ENCODE peak calls at places on chromosomes 6 and 20, in seven cellular contexts. One of them, this sample, is unnamed. For H3K4me1, the result is how much of the 10 kb centered on the place peaks cover.

GRCh38 chr6:94071835-94072234 is 652.5 kb upstream of the EPHA7 start:
- DNase-seq in HepG2: no peak
- DNase-seq in HCT116: no peak
- DNase-seq in GM12878: no peak
- DNase-seq in H1: no peak
- DNase-seq in NT2/D1: no peak
- DNase-seq in K562: no peak
- DNase-seq in this sample: no peak

GRCh38 chr6:161163466-161164181 is 110.2 kb downstream of the AGPAT4 start:
- DNase-seq in HepG2: no peak
- DNase-seq in HCT116: no peak
- DNase-seq in GM12878: no peak
- DNase-seq in H1: no peak
- DNase-seq in NT2/D1: peak
- DNase-seq in K562: no peak
- DNase-seq in this sample: no peak

GRCh38 chr20:31517373-31517772 is 3.1 kb downstream of the HM13 start:
- DNase-seq in HepG2: peak
- DNase-seq in HCT116: peak
- DNase-seq in GM12878: no peak
- DNase-seq in H1: no peak
- DNase-seq in NT2/D1: no peak
- DNase-seq in K562: peak
- DNase-seq in this sample: peak

GRCh38 chr20:34994509-34995131 is 39.0 kb downstream of the MYH7B start:
- DNase-seq in HepG2: peak
- DNase-seq in HCT116: no peak
- DNase-seq in GM12878: no peak
- DNase-seq in H1: no peak
- DNase-seq in NT2/D1: no peak
- DNase-seq in K562: no peak
- DNase-seq in this sample: no peak

GRCh38 chr6:109939654-109940053 is 38.5 kb upstream of the GPR6 start:
- DNase-seq in HepG2: peak
- DNase-seq in HCT116: no peak
- DNase-seq in GM12878: no peak
- DNase-seq in H1: no peak
- DNase-seq in NT2/D1: no peak
- DNase-seq in K562: no peak
- DNase-seq in this sample: no peak

GRCh38 chr20:49377326-49377725 is 99.5 kb upstream of the ZNFX1 start:
- DNase-seq in HepG2: no peak
- DNase-seq in HCT116: no peak
- DNase-seq in GM12878: no peak
- DNase-seq in H1: no peak
- DNase-seq in NT2/D1: no peak
- DNase-seq in K562: no peak
- DNase-seq in this sample: peak

GRCh38 chr20:4193053-4193452 is 177.7 kb upstream of the RNF24 start:
- DNase-seq in HepG2: no peak
- DNase-seq in HCT116: no peak
- DNase-seq in GM12878: no peak
- DNase-seq in H1: no peak
- DNase-seq in NT2/D1: no peak
- DNase-seq in K562: no peak
- DNase-seq in this sample: no peak

GRCh38 chr20:5528719-5529256 is 212.0 kb upstream of the PROKR2 start:
- DNase-seq in HepG2: peak
- DNase-seq in HCT116: peak
- DNase-seq in GM12878: peak
- DNase-seq in H1: peak
- DNase-seq in NT2/D1: peak
- DNase-seq in K562: peak
- DNase-seq in this sample: peak

GRCh38 chr20:3406481-3407425 is 716 bp downstream of the DNAAF9 start:
- DNase-seq in HepG2: peak
- DNase-seq in HCT116: no peak
- DNase-seq in GM12878: no peak
- DNase-seq in H1: no peak
- DNase-seq in NT2/D1: no peak
- DNase-seq in K562: peak
- DNase-seq in this sample: peak

GRCh38 chr6:96923871-96924493 is 546 bp upstream of the KLHL32 start:
- DNase-seq in HepG2: peak
- DNase-seq in HCT116: no peak
- DNase-seq in GM12878: no peak
- DNase-seq in H1: peak
- DNase-seq in NT2/D1: peak
- DNase-seq in K562: no peak
- DNase-seq in this sample: peak

GRCh38 chr6:44622555-44622954 is 235.0 kb downstream of the CDC5L start:
- DNase-seq in HepG2: no peak
- DNase-seq in HCT116: no peak
- DNase-seq in GM12878: no peak
- DNase-seq in H1: no peak
- DNase-seq in NT2/D1: no peak
- DNase-seq in K562: no peak
- DNase-seq in this sample: no peak
- H3K4me1 ChIP-seq in HepG2: under half
- H3K4me1 ChIP-seq in HCT116: under half
- H3K4me1 ChIP-seq in GM12878: under half
- H3K4me1 ChIP-seq in H1: under half
- H3K4me1 ChIP-seq in NT2/D1: under half
- H3K4me1 ChIP-seq in K562: under half
- H3K4me1 ChIP-seq in this sample: under half

GRCh38 chr6:156720739-156721714 is 56.2 kb upstream of the ARID1B start:
- DNase-seq in HepG2: peak
- DNase-seq in HCT116: no peak
- DNase-seq in GM12878: peak
- DNase-seq in H1: peak
- DNase-seq in NT2/D1: peak
- DNase-seq in K562: no peak
- DNase-seq in this sample: no peak
- TF ChIP-seq YY1 in HepG2: no peak
- TF ChIP-seq YY1 in HCT116: no peak
- TF ChIP-seq YY1 in GM12878: no peak
- TF ChIP-seq YY1 in H1: no peak
- TF ChIP-seq YY1 in NT2/D1: no peak
- TF ChIP-seq YY1 in K562: no peak
- TF ChIP-seq YY1 in this sample: no peak

DNA sequence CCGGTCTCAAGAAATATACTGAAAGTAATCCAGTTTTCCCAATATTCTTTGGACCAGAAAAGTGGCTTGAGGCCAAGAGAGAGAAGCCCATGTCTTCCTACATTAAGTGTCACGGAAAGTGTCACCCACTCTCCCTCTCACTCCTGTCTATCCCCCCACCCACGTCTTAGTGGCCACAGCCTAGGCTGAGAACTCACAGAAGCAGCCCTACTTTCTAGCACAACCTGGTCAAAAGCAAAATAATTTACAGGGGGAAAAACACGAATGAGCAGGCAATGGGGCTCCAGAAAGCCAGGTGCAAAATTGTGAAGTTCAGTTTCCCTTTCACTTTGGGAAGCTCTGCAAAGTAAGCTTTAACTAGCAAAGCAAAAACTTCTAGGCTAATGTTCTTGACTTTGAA is 118.0 kb downstream of the OPRM1 start:
- DNase-seq in HepG2: no peak
- DNase-seq in HCT116: no peak
- DNase-seq in GM12878: no peak
- DNase-seq in H1: no peak
- DNase-seq in NT2/D1: no peak
- DNase-seq in K562: no peak
- DNase-seq in this sample: no peak
- H3K4me3 ChIP-seq in HepG2: no peak
- H3K4me3 ChIP-seq in HCT116: no peak
- H3K4me3 ChIP-seq in GM12878: peak
- H3K4me3 ChIP-seq in H1: no peak
- H3K4me3 ChIP-seq in NT2/D1: no peak
- H3K4me3 ChIP-seq in K562: no peak
- H3K4me3 ChIP-seq in this sample: no peak

GRCh38 chr20:25549172-25549865 is 36.0 kb downstream of the NINL start:
- DNase-seq in HepG2: peak
- DNase-seq in HCT116: no peak
- DNase-seq in GM12878: no peak
- DNase-seq in H1: no peak
- DNase-seq in NT2/D1: no peak
- DNase-seq in K562: peak
- DNase-seq in this sample: no peak
- H3K4me1 ChIP-seq in HepG2: half or more
- H3K4me1 ChIP-seq in HCT116: under half
- H3K4me1 ChIP-seq in GM12878: under half
- H3K4me1 ChIP-seq in H1: under half
- H3K4me1 ChIP-seq in NT2/D1: under half
- H3K4me1 ChIP-seq in K562: under half
- H3K4me1 ChIP-seq in this sample: half or more

GRCh38 chr20:41408131-41408789 is 41.6 kb upstream of the EMILIN3 start:
- DNase-seq in HepG2: no peak
- DNase-seq in HCT116: no peak
- DNase-seq in GM12878: peak
- DNase-seq in H1: no peak
- DNase-seq in NT2/D1: no peak
- DNase-seq in K562: no peak
- DNase-seq in this sample: no peak

GRCh38 chr20:41411458-41411857 is 44.8 kb upstream of the EMILIN3 start:
- DNase-seq in HepG2: no peak
- DNase-seq in HCT116: no peak
- DNase-seq in GM12878: no peak
- DNase-seq in H1: no peak
- DNase-seq in NT2/D1: no peak
- DNase-seq in K562: no peak
- DNase-seq in this sample: no peak

GRCh38 chr20:41407617-41408016 is 41.0 kb upstream of the EMILIN3 start:
- DNase-seq in HepG2: no peak
- DNase-seq in HCT116: no peak
- DNase-seq in GM12878: no peak
- DNase-seq in H1: no peak
- DNase-seq in NT2/D1: no peak
- DNase-seq in K562: peak
- DNase-seq in this sample: no peak

GRCh38 chr20:41406896-41407444 is 40.4 kb upstream of the EMILIN3 start:
- DNase-seq in HepG2: no peak
- DNase-seq in HCT116: no peak
- DNase-seq in GM12878: no peak
- DNase-seq in H1: no peak
- DNase-seq in NT2/D1: no peak
- DNase-seq in K562: no peak
- DNase-seq in this sample: no peak

DNA sequence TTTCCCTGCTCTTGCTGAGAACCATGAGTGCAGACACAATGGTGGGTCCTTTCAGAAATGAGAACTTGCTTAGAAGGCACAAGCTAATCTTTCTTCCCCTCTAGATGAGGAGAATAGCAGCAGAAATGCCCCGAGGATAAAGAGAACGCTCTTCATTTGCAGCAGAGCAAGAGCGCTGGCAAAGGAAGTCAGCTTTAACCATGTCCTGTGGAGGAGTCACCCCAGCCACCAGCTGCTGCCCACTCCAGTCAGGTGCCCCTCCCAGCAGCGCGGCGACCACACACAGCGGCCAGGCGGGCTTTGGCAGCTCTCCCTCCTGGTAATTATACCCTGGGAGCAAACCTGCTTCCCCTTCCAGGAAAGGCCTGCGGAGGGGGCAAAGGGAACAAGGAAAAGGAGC is 42.4 kb upstream of the EMILIN3 start:
- DNase-seq in HepG2: no peak
- DNase-seq in HCT116: no peak
- DNase-seq in GM12878: no peak
- DNase-seq in H1: no peak
- DNase-seq in NT2/D1: no peak
- DNase-seq in K562: no peak
- DNase-seq in this sample: peak
- TF ChIP-seq YY1 in HepG2: no peak
- TF ChIP-seq YY1 in HCT116: no peak
- TF ChIP-seq YY1 in GM12878: no peak
- TF ChIP-seq YY1 in H1: no peak
- TF ChIP-seq YY1 in NT2/D1: no peak
- TF ChIP-seq YY1 in K562: no peak
- TF ChIP-seq YY1 in this sample: no peak

This sample was measured in SK-N-SH.